ENCODE peak calls at places on chromosomes 5 and 9, in seven cellular contexts. E, W, S, G, T, V and N are unnamed samples.

GRCh38 chr9:80351612-80352011 is 779.8 kb downstream of the TLE4 start:
- DNase-seq in E (no peak), W (no peak), G (no peak), S (no peak), V (no peak), T (no peak), N (no peak)

GRCh38 chr5:89351232-89351631 is 468.2 kb upstream of the MEF2C start:
- DNase-seq in V (no peak), S (peak; percentile 30), W (no peak), G (peak; percentile 65), E (no peak), T (no peak), N (peak; percentile 37)

GRCh38 chr9:32334112-32334511 is 50.3 kb upstream of the ACO1 start:
- DNase-seq in E (no peak), T (no peak), W (no peak), S (no peak), G (no peak), V (no peak), N (no peak)

GRCh38 chr9:113361304-113362018 is 12.1 kb downstream of the BSPRY start:
- DNase-seq in W (no peak), E (no peak), S (peak; percentile 37), V (no peak), G (peak; percentile 50), T (no peak), N (no peak)

GRCh38 chr5:33008751-33009418 is 297.8 kb downstream of the NPR3 start:
- DNase-seq in W (no peak), E (peak; percentile 64), T (no peak), G (no peak), S (peak; percentile 91), V (no peak), N (no peak)

GRCh38 chr9:19284729-19285128 is 54.2 kb downstream of the DENND4C start:
- DNase-seq in S (no peak), E (no peak), V (no peak), G (no peak), W (no peak), T (no peak), N (no peak)

GRCh38 chr9:94222870-94223269 is 36.2 kb upstream of the ZNF169 start:
- DNase-seq in E (no peak), G (no peak), V (no peak), T (no peak), S (peak; percentile 67), W (no peak), N (no peak)

GRCh38 chr9:69949396-69949795 is 94.3 kb upstream of the MAMDC2 start:
- DNase-seq in T (no peak), V (no peak), G (peak; percentile 56), S (no peak), W (no peak), E (no peak), N (no peak)

GRCh38 chr9:13485068-13485596 is 205.6 kb upstream of the MPDZ start:
- DNase-seq in G (peak; percentile 95), S (peak; percentile 70), W (peak; percentile 30), V (no peak), E (no peak), T (no peak), N (no peak)

GRCh38 chr9:120161801-120162200 is 418.2 kb downstream of the CDK5RAP2 start:
- DNase-seq in S (no peak), V (no peak), T (no peak), G (no peak), W (no peak), E (no peak), N (no peak)

GRCh38 chr5:13921573-13921972 is 22.9 kb downstream of the DNAH5 start:
- DNase-seq in E (no peak), S (no peak), G (no peak), V (no peak), T (no peak), W (no peak), N (no peak)

GRCh38 chr9:119839888-119840287 is 470.7 kb upstream of the BRINP1 start:
- DNase-seq in W (no peak), E (no peak), S (no peak), V (no peak), T (no peak), G (no peak), N (no peak)

GRCh38 chr5:20335978-20336377 is 348.0 kb upstream of the CDH18 start:
- DNase-seq in T (no peak), E (no peak), G (peak; percentile 2), W (no peak), V (no peak), S (peak; percentile 37), N (no peak)

GRCh38 chr5:68259696-68260095 is 44.1 kb downstream of the PIK3R1 start:
- DNase-seq in S (no peak), G (no peak), T (no peak), W (no peak), E (no peak), V (no peak), N (no peak)

DNA sequence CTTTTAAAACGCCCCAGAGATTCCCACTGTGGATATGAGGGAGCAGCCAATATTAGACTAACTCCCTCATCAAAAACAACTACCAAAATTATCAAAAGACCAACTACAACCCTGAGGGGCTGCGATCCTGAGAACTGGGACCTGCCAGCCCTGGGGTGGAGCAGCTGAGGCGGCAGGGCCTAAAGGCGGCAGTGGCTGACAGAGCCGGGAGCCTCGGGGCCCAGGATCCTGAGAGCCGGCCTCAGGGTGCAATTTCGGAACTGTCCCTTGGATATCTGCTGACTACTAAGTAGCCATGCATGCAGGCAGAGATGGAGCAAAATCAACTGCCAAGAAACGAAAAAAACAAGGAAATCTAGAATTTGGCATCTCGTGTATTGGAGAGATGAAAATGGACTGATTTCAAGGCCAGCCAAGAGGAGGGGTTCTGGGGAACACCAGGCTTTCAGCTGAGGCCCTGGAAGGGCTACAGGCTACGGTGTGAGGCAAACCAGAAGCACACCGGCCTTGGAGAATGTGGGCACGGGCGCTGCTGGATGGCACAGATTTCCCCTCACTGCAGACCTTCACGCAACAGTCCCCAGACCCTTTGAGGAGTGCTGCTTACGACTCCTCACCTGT is 63.6 kb upstream of the UBAC1 start:
- DNase-seq in W (peak; percentile 14), G (no peak), S (no peak), V (no peak), E (no peak), T (no peak), N (no peak)
- H3K4me3 ChIP-seq in W (no peak overlapping the region), G (no peak overlapping the region), S (no peak overlapping the region), V (no peak overlapping the region), E (no peak overlapping the region), T (no peak overlapping the region), N (no peak overlapping the region)

DNA sequence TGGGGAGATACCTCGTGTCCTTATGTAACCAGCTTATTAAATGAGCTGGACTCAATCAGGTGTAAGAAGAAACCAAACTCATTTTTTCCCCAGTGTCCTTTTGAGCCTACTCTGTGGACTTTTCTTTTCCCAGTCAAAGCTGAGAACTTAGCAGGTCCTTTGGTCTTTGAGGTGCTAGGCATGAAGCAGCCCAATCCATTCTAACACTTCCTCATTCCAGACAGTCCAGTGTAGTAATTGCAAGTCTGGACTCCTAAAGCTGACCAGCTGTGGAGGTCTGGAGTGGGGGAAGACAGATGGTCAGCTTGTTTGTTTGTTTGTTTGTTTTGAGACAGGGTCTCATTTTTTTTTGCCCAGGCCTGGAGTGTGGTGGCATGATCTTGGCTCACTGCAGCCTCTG is 38.8 kb downstream of the ANGPTL2 start:
- DNase-seq in S (no peak), W (no peak), V (no peak), T (no peak), G (no peak), E (no peak), N (no peak)
- TF ChIP-seq CTCF in S (no peak), W (no peak), V (no peak), T (no peak), G (no peak), E (no peak), N (no peak)

DNA sequence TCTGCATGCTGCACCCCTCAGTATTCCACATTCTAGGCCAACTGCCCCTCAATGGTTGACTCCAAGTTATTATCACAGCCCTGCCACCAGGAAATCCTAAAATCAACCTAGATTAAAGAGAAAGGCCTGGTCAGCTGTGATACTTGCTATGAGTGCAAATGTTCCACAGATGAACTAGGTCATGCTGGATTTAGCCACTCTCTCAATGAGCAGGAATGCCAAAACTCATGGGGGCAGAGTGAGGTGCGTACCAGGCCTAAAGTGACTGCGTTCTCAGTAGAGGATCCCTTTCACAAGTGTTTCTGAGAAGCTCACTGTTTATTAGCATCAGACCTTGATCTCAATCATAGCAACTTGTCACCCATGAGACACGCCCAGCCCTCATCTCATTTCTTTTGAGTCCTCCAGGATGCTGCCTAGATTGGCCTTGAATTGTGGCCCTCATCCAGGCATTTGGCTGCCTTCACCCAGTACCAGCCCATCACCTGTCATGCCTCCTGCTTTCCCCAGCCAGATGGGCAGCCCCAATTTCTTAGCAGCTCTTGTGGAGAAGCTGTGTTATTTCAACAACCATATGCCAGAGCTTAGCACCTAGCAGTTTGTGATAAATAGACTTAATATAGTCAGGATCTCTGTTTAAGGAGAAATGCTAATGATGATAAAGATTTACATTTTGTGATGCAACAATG is 383.9 kb downstream of the CTNND2 start:
- DNase-seq in V (no peak), G (no peak), S (no peak), W (no peak), E (no peak), T (no peak), N (no peak)
- H3K4me3 ChIP-seq in V (no peak overlapping the region), G (no peak overlapping the region), S (no peak overlapping the region), W (no peak overlapping the region), E (no peak overlapping the region), T (no peak overlapping the region), N (no peak overlapping the region)

GRCh38 chr5:55232985-55233928 is at the start of gene CCNO:
- DNase-seq in G (peak; percentile 72), W (peak; percentile 67), V (peak; percentile 81), S (peak; percentile 84), E (peak; percentile 70), T (peak; percentile 18), N (peak; percentile 59)
- TF ChIP-seq CTCF in G (no peak), W (no peak), V (peak; percentile 29), S (no peak), E (no peak), T (no peak), N (peak; percentile 5)

GRCh38 chr5:95928724-95929253 is 32.9 kb downstream of the ELL2 start:
- DNase-seq in G (no peak), E (no peak), S (no peak), W (no peak), V (no peak), T (no peak), N (no peak)

GRCh38 chr5:95925939-95926338 is 35.7 kb downstream of the ELL2 start:
- DNase-seq in E (no peak), S (no peak), G (no peak), T (no peak), W (no peak), V (no peak), N (no peak)

GRCh38 chr5:95930541-95930940 is 31.1 kb downstream of the ELL2 start:
- DNase-seq in W (no peak), E (no peak), T (no peak), S (no peak), G (no peak), V (no peak), N (no peak)

GRCh38 chr5:95930141-95930540 is 31.5 kb downstream of the ELL2 start:
- DNase-seq in G (no peak), E (no peak), T (no peak), V (no peak), S (no peak), W (no peak), N (no peak)

GRCh38 chr5:95927927-95928723 is 33.5 kb downstream of the ELL2 start:
- DNase-seq in T (no peak), S (no peak), E (no peak), G (no peak), V (no peak), W (no peak), N (no peak)
- H3K4me3 ChIP-seq in T (no peak overlapping the region), S (no peak overlapping the region), E (no peak overlapping the region), G (no peak overlapping the region), V (no peak overlapping the region), W (no peak overlapping the region), N (no peak overlapping the region)